ENCODE peak calls at places on chromosomes 4 and X, in six cellular contexts. T is MM.1S; Y is prostate gland; G is cardiac muscle cell; M is psoas muscle; K is CD8-positive, alpha-beta memory T cell. F is an unnamed sample.

GRCh38 chrX:69038826-69039225 is 126.4 kb downstream of the PJA1 start:
- DNase-seq in T (no peak), Y (no peak), G (no peak), M (no peak), K (no peak), F (no peak)

GRCh38 chrX:78103656-78104446 is at the start of gene PGK1:
- DNase-seq in T (peak), Y (peak), G (peak), M (peak), K (peak), F (peak)

GRCh38 chr4:5783486-5783885 is 72.5 kb downstream of the EVC start:
- DNase-seq in T (no peak), Y (no peak), G (no peak), M (no peak), K (no peak), F (no peak)

GRCh38 chrX:42189601-42190000 is 266.2 kb upstream of the CASK start:
- DNase-seq in T (no peak), Y (no peak), G (no peak), M (no peak), K (no peak), F (no peak)

GRCh38 chrX:67570839-67571238 is 27.0 kb downstream of the AR start:
- DNase-seq in T (no peak), Y (no peak), G (no peak), M (no peak), K (no peak), F (no peak)

GRCh38 chr4:54526560-54526959 is 131.2 kb upstream of the KIT start:
- DNase-seq in T (no peak), Y (no peak), G (no peak), M (no peak), K (no peak), F (no peak)

GRCh38 chr4:187478292-187479205 is 517.0 kb upstream of the ZFP42 start:
- DNase-seq in T (no peak), Y (no peak), G (peak), M (no peak), K (no peak), F (peak)

GRCh38 chrX:66635360-66635759 is 3.5 kb downstream of the EDA2R start:
- DNase-seq in T (no peak), Y (no peak), G (no peak), M (no peak), K (no peak), F (peak)

GRCh38 chrX:138711399-138712347 is at the start of gene FGF13:
- DNase-seq in T (peak), Y (peak), G (peak), M (peak), K (no peak), F (no peak)

GRCh38 chr4:160880186-160880585 is 1283.6 kb downstream of the FSTL5 start:
- DNase-seq in T (no peak), Y (no peak), G (no peak), M (no peak), K (no peak), F (no peak)

GRCh38 chr4:56907009-56907408 is 691 bp upstream of the REST start:
- DNase-seq in T (no peak), Y (no peak), G (peak), M (no peak), K (peak), F (no peak)

GRCh38 chr4:114378306-114378903 is 220.2 kb upstream of the UGT8 start:
- DNase-seq in T (no peak), Y (peak), G (no peak), M (no peak), K (no peak), F (no peak)

GRCh38 chr4:97978791-97979488 is 164.3 kb downstream of the STPG2 start:
- DNase-seq in T (no peak), Y (no peak), G (no peak), M (no peak), K (no peak), F (no peak)

GRCh38 chrX:86047174-86047991 is at the start of gene CHM:
- DNase-seq in T (peak), Y (peak), G (peak), M (peak), K (peak), F (peak)

GRCh38 chr4:171983935-171984805 is 171.0 kb downstream of the GALNTL6 start:
- DNase-seq in T (no peak), Y (no peak), G (no peak), M (no peak), K (no peak), F (no peak)

GRCh38 chr4:100995671-100996070 is 351.7 kb downstream of the PPP3CA start:
- DNase-seq in T (no peak), Y (no peak), G (no peak), M (no peak), K (no peak), F (no peak)

GRCh38 chr4:7827566-7827965 is 112.1 kb downstream of the AFAP1 start:
- DNase-seq in T (no peak), Y (no peak), G (no peak), M (no peak), K (no peak), F (no peak)
- H3K4me3 ChIP-seq in T (peak), Y (no peak), G (no peak), M (no peak), K (peak), F (no peak)

GRCh38 chr4:139082750-139083532 is 67.4 kb downstream of the NOCT start:
- DNase-seq in T (peak), Y (peak), G (peak), M (peak), K (peak), F (peak)

GRCh38 chr4:139083533-139084424 is 68.2 kb downstream of the NOCT start:
- DNase-seq in T (peak), Y (peak), G (peak), M (peak), K (peak), F (peak)

GRCh38 chr4:139084425-139085093 is 69.0 kb downstream of the NOCT start:
- DNase-seq in T (no peak), Y (no peak), G (peak), M (no peak), K (no peak), F (no peak)

GRCh38 chr4:139085141-139085540 is 69.6 kb downstream of the NOCT start:
- DNase-seq in T (peak), Y (no peak), G (no peak), M (no peak), K (no peak), F (no peak)
- H3K4me3 ChIP-seq in T (peak), Y (peak), G (peak), M (peak), K (no peak), F (peak)

GRCh38 chr4:86947494-86948120 is 12.8 kb downstream of the AFF1 start:
- DNase-seq in T (no peak), Y (no peak), G (no peak), M (no peak), K (no peak), F (no peak)
- H3K4me3 ChIP-seq in T (peak), Y (no peak), G (no peak), M (no peak), K (no peak), F (no peak)

DNA sequence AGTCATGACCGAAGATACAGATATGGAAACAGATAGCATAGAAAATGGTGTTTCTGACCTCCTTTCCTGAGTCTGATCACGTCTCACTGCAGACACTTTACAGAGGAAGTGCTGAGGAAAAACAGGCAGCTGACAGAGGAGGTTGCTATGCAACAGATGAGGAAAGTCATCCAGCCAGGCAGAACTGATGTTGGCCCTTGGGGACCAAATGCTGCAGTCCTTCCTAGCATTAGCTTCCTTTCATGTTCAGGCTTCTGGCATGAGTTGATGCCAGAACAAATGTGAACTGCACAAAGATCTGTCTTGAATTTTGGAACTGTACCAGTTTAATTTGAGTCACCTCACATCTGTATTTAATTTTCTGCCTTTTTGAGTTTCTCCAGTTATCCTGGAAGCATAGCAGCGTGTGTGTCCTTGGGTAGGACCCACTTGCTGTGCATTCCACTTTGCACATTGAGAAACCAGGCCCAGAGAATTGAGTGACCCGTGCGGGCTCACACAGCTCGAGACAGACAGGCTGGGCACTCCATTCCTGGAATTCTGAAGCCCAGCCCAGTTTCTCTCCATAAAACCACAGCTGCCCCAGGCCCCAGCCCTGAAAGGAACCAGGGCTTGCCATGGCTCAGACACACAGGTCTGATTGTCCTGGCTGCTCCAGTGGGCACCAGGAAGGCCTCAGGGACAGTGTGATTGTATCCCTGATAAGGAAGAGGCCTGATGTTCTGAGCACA is 1.4 kb upstream of the MAGED1 start:
- DNase-seq in T (no peak), Y (no peak), G (no peak), M (peak), K (no peak), F (peak)
- H3K4me3 ChIP-seq in T (no peak), Y (no peak), G (no peak), M (no peak), K (no peak), F (no peak)

DNA sequence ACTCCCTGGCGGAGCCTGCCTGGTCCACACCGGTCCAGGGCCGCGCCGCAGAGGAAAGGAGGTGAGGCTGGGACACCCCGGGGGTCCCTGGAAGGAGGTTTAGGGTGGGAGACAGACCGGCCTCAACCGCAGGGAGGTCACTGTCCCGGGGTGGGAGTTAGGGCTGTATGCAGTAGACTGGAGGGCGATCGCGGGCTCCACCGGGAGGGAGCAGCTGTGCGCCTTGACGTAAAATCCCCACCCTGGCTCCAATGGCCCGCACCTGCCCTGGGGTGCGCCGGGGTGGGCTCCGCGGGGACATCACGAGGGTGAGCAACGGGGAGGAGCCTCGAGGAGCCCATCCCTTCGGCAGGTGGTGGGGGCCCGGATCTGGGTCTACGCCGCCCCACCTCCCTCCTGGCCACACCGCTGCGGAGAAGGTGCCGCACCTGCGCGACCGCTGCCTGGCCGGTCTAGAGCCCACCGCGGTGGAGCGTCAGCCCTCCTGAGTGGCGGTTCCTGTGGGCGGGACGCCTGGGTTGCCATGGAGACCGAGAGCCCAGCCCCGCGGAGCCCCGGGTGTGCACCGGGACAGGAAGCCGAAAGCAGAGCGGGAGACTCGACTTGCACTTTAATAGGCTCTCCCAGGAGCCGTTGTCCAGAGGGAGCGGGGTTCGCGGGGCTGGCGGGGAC is 105.1 kb downstream of the ADRA2C start:
- DNase-seq in T (peak), Y (no peak), G (peak), M (peak), K (no peak), F (no peak)
- H3K4me3 ChIP-seq in T (no peak), Y (no peak), G (peak), M (no peak), K (no peak), F (peak)

DNA sequence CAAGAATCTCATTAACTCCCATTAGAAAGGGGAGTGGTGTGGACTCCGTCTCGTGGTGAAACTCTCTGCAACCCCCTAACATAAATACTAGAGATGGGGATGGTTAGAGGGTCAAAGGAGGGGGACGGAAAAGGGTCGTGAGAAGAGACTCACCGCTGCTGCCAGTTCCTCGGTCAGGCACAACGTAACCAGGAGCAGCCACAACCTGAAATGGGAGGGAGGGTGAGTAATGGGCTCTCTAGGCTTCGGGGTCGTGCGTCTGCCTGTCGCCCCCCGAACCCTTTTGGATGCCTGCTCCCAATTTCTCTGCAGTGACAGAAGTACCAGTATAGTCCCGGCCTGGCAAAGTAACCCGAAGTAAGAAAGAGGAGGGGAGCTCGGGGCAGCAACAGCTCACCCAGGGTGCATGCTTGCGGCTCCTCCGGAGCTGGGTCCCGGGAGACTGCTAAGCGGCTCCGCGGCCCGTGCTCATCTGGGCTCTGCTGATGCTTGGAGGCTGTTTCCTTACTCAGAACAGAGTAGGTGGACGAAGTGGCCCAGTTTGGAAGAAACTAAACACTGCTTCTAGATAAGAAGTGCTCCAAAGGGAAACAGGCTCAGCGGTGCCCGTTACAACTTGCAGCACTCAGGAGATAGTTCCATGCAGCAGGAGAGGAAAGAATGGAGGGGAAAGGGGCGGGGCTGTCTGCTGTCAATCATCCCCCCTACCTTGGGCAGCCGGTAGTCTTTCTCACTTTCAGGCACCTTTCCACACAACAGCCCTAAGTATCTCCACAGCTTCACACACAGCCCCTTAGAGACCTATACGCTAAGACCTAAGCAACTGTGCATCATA is at the start of gene COL4A6:
- DNase-seq in T (no peak), Y (peak), G (peak), M (no peak), K (no peak), F (no peak)
- H3K4me3 ChIP-seq in T (peak), Y (peak), G (peak), M (peak), K (no peak), F (peak)

DNA sequence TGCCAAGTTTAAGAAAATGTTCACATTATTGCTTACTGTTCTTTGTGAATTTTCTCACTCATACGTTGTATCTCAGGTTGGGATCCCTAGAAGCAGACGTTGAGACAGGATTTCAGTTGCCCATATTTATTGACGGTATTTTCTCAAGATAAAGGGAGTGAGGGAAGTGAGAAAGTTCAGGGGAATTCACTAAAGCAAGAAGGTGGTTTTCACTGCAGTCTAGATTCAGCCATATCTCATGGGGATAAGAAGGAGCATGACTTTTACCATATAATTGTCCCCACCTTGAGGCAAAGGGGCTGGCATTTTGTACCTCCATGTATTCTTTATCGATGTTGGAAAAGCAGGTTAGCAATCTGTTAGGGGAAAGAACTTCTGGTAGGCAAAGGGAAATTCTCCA is 543.0 kb downstream of the CCSER1 start:
- DNase-seq in T (no peak), Y (no peak), G (no peak), M (no peak), K (no peak), F (no peak)
- H3K4me3 ChIP-seq in T (no peak), Y (no peak), G (no peak), M (no peak), K (no peak), F (no peak)

F was measured in skeletal muscle cell.